ENCODE peak calls at places on chromosomes 3 and 15, in nine cellular contexts. K is GM12865, Q is GM10248, V is IMR-90, Z is AG09309, Y is AG10803, J is choroid plexus epithelial cell, C is GM23338, X is neural progenitor cell. R is an unnamed sample.

GRCh38 chr3:104360038-104360437 is 1006.7 kb upstream of the ALCAM start:
- DNase-seq in K (no peak), Q (no peak), V (no peak), Z (no peak), Y (no peak), J (peak), C (no peak), X (no peak), R (no peak)

GRCh38 chr15:92385096-92385495 is 8.6 kb upstream of the ST8SIA2 start:
- DNase-seq in K (no peak), Q (no peak), V (peak), Z (peak), Y (peak), J (no peak), C (no peak), X (no peak), R (no peak)

GRCh38 chr3:189954733-189955665 is 165.7 kb downstream of the P3H2 start:
- DNase-seq in K (no peak), Q (no peak), V (no peak), Z (no peak), Y (peak), J (peak), C (no peak), X (no peak), R (no peak)

GRCh38 chr15:53506370-53506769 is 253.1 kb downstream of the WDR72 start:
- DNase-seq in K (no peak), Q (no peak), V (no peak), Z (no peak), Y (no peak), J (no peak), C (peak), X (no peak), R (no peak)

GRCh38 chr3:43214616-43215015 is 71.7 kb upstream of the SNRK start:
- DNase-seq in K (no peak), Q (no peak), V (no peak), Z (no peak), Y (peak), J (peak), C (no peak), X (no peak), R (no peak)

GRCh38 chr3:39408493-39409372 is 2.2 kb downstream of the RPSA start:
- DNase-seq in K (peak), Q (no peak), V (no peak), Z (no peak), Y (no peak), J (no peak), C (no peak), X (no peak), R (no peak)

GRCh38 chr15:57150066-57150865 is 226.0 kb upstream of the CGNL1 start:
- DNase-seq in K (no peak), Q (no peak), V (peak), Z (no peak), Y (no peak), J (peak), C (no peak), X (no peak), R (no peak)

GRCh38 chr15:100229181-100230163 is 112.3 kb downstream of the ADAMTS17 start:
- DNase-seq in K (no peak), Q (no peak), V (no peak), Z (no peak), Y (no peak), J (no peak), C (no peak), X (no peak), R (no peak)

GRCh38 chr3:108215876-108216275 is 6.3 kb downstream of the IFT57 start:
- DNase-seq in K (no peak), Q (no peak), V (no peak), Z (no peak), Y (no peak), J (peak), C (no peak), X (no peak), R (no peak)

GRCh38 chr3:53162672-53163458 is 1.9 kb downstream of the PRKCD start:
- DNase-seq in K (peak), Q (no peak), V (no peak), Z (no peak), Y (peak), J (no peak), C (no peak), X (no peak), R (no peak)

GRCh38 chr3:126983276-126983652 is 349 bp downstream of the PLXNA1 start:
- DNase-seq in K (no peak), Q (peak), V (no peak), Z (no peak), Y (no peak), J (no peak), C (no peak), X (no peak), R (no peak)
- TF ChIP-seq CTCF in K (no peak), Q (no peak), V (peak), Z (no peak), Y (no peak), J (no peak), C (no peak), X (no peak), R (no peak)

GRCh38 chr3:151169700-151170224 is 33.3 kb downstream of the GPR171 start:
- DNase-seq in K (peak), Q (peak), V (no peak), Z (no peak), Y (peak), J (no peak), C (no peak), X (no peak), R (no peak)

GRCh38 chr3:151169262-151169661 is 33.8 kb downstream of the GPR171 start:
- DNase-seq in K (no peak), Q (no peak), V (peak), Z (no peak), Y (no peak), J (no peak), C (no peak), X (no peak), R (no peak)

GRCh38 chr3:151165221-151165620 is 37.8 kb downstream of the GPR171 start:
- DNase-seq in K (no peak), Q (no peak), V (no peak), Z (no peak), Y (no peak), J (no peak), C (no peak), X (no peak), R (no peak)

GRCh38 chr3:151168269-151169094 is 34.5 kb downstream of the GPR171 start:
- DNase-seq in K (peak), Q (peak), V (peak), Z (no peak), Y (peak), J (peak), C (peak), X (peak), R (peak)

GRCh38 chr3:151166161-151166560 is 36.9 kb downstream of the GPR171 start:
- DNase-seq in K (no peak), Q (no peak), V (peak), Z (no peak), Y (no peak), J (peak), C (no peak), X (no peak), R (no peak)
- TF ChIP-seq CTCF in K (peak), Q (no peak), V (peak), Z (peak), Y (peak), J (peak), C (no peak), X (peak), R (peak)

DNA sequence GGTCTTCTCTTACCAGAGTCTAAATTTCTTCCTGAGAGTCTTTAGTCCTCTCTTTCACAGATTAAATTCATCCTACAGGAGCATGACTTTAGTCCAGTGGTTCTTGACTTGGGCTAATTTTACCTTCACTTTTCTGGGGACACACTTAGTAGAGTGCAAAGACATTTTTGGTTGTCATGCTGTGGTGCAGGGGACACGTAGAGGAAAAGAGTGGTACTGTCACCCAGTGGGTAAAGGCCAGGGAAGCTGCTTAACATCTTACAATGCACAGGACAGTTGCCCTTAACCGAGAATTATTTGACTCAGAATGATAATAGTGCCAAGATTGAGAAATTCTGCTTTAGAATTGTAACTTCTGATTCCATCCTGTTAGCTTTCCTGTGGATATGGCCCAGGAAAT is 772.5 kb upstream of the GRM7 start:
- DNase-seq in K (peak), Q (no peak), V (no peak), Z (no peak), Y (no peak), J (no peak), C (no peak), X (no peak), R (no peak)
- TF ChIP-seq CTCF in K (peak), Q (no peak), V (no peak), Z (no peak), Y (no peak), J (no peak), C (no peak), X (peak), R (no peak)

GRCh38 chr15:87599616-87600015 is 656.9 kb downstream of the NTRK3 start:
- DNase-seq in K (no peak), Q (no peak), V (peak), Z (no peak), Y (no peak), J (peak), C (no peak), X (no peak), R (no peak)

GRCh38 chr15:87609474-87609873 is 647.1 kb downstream of the NTRK3 start:
- DNase-seq in K (no peak), Q (no peak), V (peak), Z (peak), Y (peak), J (peak), C (no peak), X (no peak), R (no peak)

GRCh38 chr15:87609909-87610308 is 646.6 kb downstream of the NTRK3 start:
- DNase-seq in K (no peak), Q (no peak), V (no peak), Z (no peak), Y (no peak), J (no peak), C (peak), X (no peak), R (no peak)

GRCh38 chr15:87608238-87609028 is 648.1 kb downstream of the NTRK3 start:
- DNase-seq in K (no peak), Q (no peak), V (no peak), Z (no peak), Y (no peak), J (no peak), C (no peak), X (no peak), R (no peak)

DNA sequence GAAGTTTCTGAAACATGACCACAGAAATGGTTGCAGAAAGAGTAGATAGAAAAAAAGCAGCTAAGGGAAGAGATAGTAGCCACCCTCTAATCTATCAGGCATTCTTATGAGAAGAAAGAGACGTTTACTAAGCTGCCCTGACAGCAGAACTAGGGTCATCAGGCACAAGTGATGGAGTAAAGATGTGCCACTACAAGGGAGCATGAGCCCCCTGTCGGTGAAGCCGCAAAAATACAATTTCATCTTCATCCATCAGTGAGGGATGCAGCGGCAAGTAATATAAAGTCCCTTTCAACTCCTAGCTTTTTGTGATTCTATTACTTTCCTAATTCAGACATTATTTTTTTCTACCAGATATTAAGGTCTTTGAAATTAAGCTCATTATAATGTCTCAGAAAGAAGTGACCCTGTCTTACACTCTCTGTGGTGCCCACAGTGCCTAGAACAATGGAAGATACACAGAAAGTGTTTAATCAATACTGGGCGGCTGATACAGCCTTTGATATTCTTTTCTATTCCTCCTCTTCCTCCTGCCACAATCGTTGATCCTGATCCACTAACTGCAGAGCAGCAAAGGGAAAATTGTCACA is 651.6 kb downstream of the NTRK3 start:
- DNase-seq in K (peak), Q (peak), V (no peak), Z (no peak), Y (no peak), J (peak), C (peak), X (peak), R (no peak)
- TF ChIP-seq CTCF in K (peak), Q (peak), V (peak), Z (peak), Y (peak), J (peak), C (peak), X (peak), R (peak)

DNA sequence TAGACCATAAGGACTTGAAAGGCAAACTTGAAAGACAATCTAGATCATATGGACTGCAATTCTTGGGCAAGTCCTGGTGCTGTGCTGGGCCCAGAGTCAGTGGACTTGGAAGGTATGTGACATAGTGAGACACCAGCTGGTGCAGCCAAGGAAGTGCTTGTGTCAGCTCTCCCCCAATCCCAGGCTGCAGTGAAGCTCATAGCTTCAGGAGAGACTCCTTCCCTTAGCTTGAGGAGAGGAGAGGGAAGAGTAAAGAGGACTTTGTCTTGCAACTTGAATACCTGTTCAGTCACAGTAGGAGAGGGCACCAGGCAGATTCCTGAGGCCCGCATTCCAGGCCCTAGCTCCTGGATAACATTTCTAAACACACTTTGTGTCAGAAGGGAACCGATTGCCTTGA is 127.4 kb upstream of the ZPLD1 start:
- DNase-seq in K (no peak), Q (no peak), V (no peak), Z (no peak), Y (no peak), J (no peak), C (peak), X (no peak), R (no peak)
- TF ChIP-seq CTCF in K (no peak), Q (no peak), V (no peak), Z (no peak), Y (no peak), J (no peak), C (peak), X (no peak), R (no peak)

DNA sequence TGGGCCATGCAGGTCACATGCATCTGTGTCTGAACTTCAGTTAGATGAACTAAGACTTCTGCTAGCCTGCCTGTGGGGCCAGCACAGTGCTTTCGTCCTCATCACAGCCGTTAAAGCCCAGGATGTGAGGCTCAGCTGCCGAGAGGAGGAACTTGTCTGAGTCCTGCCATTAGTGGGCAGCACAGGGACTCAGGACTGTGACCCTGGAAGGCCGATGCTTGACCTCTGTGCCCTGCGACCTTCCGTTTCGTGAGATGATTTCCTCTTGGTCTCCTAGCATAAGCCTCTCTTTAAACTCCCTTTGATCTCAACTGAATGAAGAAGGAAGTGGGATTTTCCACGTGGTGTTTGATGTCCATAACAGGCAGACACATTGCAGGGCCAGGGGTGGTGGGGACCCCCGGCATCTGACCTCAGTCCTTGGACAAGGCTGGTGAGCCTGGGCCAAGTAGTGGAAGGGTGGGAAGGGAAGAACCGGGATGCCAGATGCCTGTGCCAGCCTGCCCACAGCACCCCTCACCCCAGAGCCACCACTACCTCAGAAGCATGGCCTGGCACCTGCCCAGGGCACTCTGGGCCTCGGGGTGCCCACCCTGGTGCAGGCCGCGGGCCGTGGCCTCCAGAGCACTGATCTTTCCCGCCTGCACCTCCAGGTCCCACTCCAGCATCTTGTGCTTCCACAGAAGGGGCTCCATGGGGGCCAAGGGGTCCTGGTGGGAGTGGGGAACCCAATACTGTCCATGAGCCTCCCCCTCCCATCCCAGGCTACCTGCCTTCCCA is 21.6 kb downstream of the PLA2G4B start:
- DNase-seq in K (peak), Q (no peak), V (no peak), Z (no peak), Y (no peak), J (no peak), C (no peak), X (peak), R (no peak)
- TF ChIP-seq CTCF in K (no peak), Q (no peak), V (no peak), Z (no peak), Y (no peak), J (peak), C (peak), X (peak), R (no peak)

GRCh38 chr3:184234224-184234623 is 4.8 kb downstream of the VWA5B2 start:
- DNase-seq in K (no peak), Q (no peak), V (peak), Z (peak), Y (peak), J (peak), C (peak), X (no peak), R (no peak)
- TF ChIP-seq CTCF in K (no peak), Q (no peak), V (no peak), Z (no peak), Y (peak), J (peak), C (no peak), X (no peak), R (no peak)

R was measured in progenitor cell of endocrine pancreas.